ENCODE peak calls at places on chromosomes 4 and X, in four cellular contexts. G is H1, L is HepG2, K is GM12878. O is an unnamed sample.

GRCh38 chrX:42093756-42094155 is 170.4 kb upstream of the CASK start:
- DNase-seq in G (no peak), L (no peak), K (peak; percentile 43), O (no peak)

GRCh38 chrX:80747832-80748231 is 61.8 kb downstream of the BRWD3 start:
- DNase-seq in G (no peak), L (no peak), K (no peak), O (no peak)

GRCh38 chr4:20086067-20086466 is 165.6 kb upstream of the SLIT2 start:
- DNase-seq in G (no peak), L (no peak), K (no peak), O (no peak)

GRCh38 chr4:74583066-74583700 is 138.2 kb downstream of the AREG start:
- DNase-seq in G (no peak), L (no peak), K (no peak), O (no peak)

GRCh38 chrX:137313627-137314026 is 252.3 kb upstream of the ZIC3 start:
- DNase-seq in G (no peak), L (no peak), K (no peak), O (no peak)

GRCh38 chr4:76987153-76987562 is 37.6 kb downstream of the SEPTIN11 start:
- DNase-seq in G (no peak), L (no peak), K (no peak), O (no peak)

GRCh38 chr4:32884198-32884597 is 2164.0 kb downstream of the PCDH7 start:
- DNase-seq in G (no peak), L (no peak), K (no peak), O (no peak)

GRCh38 chrX:122440832-122441231 is 743.2 kb upstream of the GRIA3 start:
- DNase-seq in G (no peak), L (no peak), K (no peak), O (no peak)

GRCh38 chr4:183875251-183875825 is 29.8 kb upstream of the STOX2 start:
- DNase-seq in G (no peak), L (no peak), K (no peak), O (no peak)

GRCh38 chrX:125003746-125004446 is 315.8 kb upstream of the TEX13C start:
- DNase-seq in G (no peak), L (no peak), K (no peak), O (no peak)

GRCh38 chr4:31100551-31100950 is 380.4 kb downstream of the PCDH7 start:
- DNase-seq in G (no peak), L (no peak), K (no peak), O (no peak)

GRCh38 chr4:108620933-108621905 is 843 bp downstream of the RPL34 start:
- DNase-seq in G (no peak), L (no peak), K (no peak), O (no peak)

GRCh38 chr4:78361621-78362120 is 189.9 kb upstream of the ANXA3 start:
- DNase-seq in G (no peak), L (no peak), K (no peak), O (no peak)

GRCh38 chr4:174578366-174578765 is 56.1 kb upstream of the HPGD start:
- DNase-seq in G (no peak), L (no peak), K (no peak), O (no peak)

GRCh38 chr4:40577588-40578253 is 51.9 kb downstream of the RBM47 start:
- DNase-seq in G (no peak), L (no peak), K (no peak), O (no peak)

GRCh38 chrX:39541881-39542280 is 555.9 kb downstream of the BCOR start:
- DNase-seq in G (no peak), L (no peak), K (no peak), O (no peak)

GRCh38 chr4:17698116-17698515 is 83.3 kb downstream of the FAM184B start:
- DNase-seq in G (no peak), L (no peak), K (no peak), O (no peak)

GRCh38 chr4:94507708-94508107 is 56.0 kb downstream of the PDLIM5 start:
- DNase-seq in G (no peak), L (peak; percentile 23), K (no peak), O (no peak)

GRCh38 chr4:26484032-26484515 is 6.2 kb downstream of the CCKAR start:
- DNase-seq in G (no peak), L (no peak), K (no peak), O (no peak)

GRCh38 chrX:152989292-152989658 is 4.6 kb downstream of the PNMA5 start:
- DNase-seq in G (no peak), L (no peak), K (no peak), O (no peak)

GRCh38 chr4:157819693-157820464 is 352.9 kb downstream of the GASK1B start:
- DNase-seq in G (no peak), L (no peak), K (no peak), O (no peak)

GRCh38 chr4:10584042-10584441 is 100.5 kb downstream of the CLNK start:
- DNase-seq in G (no peak), L (peak; percentile 6), K (peak; percentile 49), O (no peak)

GRCh38 chrX:10649286-10649685 is 28.9 kb upstream of the MID1 start:
- DNase-seq in G (no peak), L (no peak), K (no peak), O (no peak)

GRCh38 chr4:71941001-71941400 is 90.8 kb upstream of the NPFFR2 start:
- DNase-seq in G (peak; percentile 7), L (peak; percentile 1), K (no peak), O (peak; percentile 42)

GRCh38 chrX:51406688-51407519 is 74.3 kb downstream of the NUDT10 start:
- DNase-seq in G (no peak), L (no peak), K (no peak), O (no peak)

GRCh38 chrX:23228950-23229448 is 105.7 kb upstream of the PTCHD1 start:
- DNase-seq in G (no peak), L (no peak), K (no peak), O (no peak)

GRCh38 chrX:154398668-154399526 is 720 bp downstream of the RPL10 start:
- DNase-seq in G (no peak), L (peak; percentile 70), K (no peak), O (no peak)

GRCh38 chr4:80608285-80608980 is 272.9 kb downstream of the CFAP299 start:
- DNase-seq in G (no peak), L (no peak), K (no peak), O (no peak)

GRCh38 chr4:41287005-41287404 is 30.3 kb downstream of the UCHL1 start:
- DNase-seq in G (no peak), L (no peak), K (no peak), O (no peak)

GRCh38 chr4:76301068-76301774 is 5.3 kb upstream of the STBD1 start:
- DNase-seq in G (no peak), L (peak; percentile 91), K (peak; percentile 74), O (no peak)

GRCh38 chr4:65968873-65969272 is 298.6 kb upstream of the EPHA5 start:
- DNase-seq in G (no peak), L (peak; percentile 10), K (no peak), O (no peak)

GRCh38 chr4:4426511-4427477 is 39.9 kb downstream of the NSG1 start:
- DNase-seq in G (peak; percentile 79), L (no peak), K (no peak), O (peak; percentile 43)

GRCh38 chrX:37685452-37686347 is at the start of gene XK:
- DNase-seq in G (peak; percentile 23), L (no peak), K (no peak), O (peak; percentile 73)

GRCh38 chrX:44342866-44343265 is 606 bp downstream of the EFHC2 start:
- DNase-seq in G (no peak), L (no peak), K (no peak), O (no peak)
- H3K9ac ChIP-seq in G (no peak overlapping the region), L (no peak overlapping the region), K (no peak overlapping the region), O (no peak overlapping the region)

GRCh38 chr4:95545526-95545925 is 3.2 kb downstream of the UNC5C start:
- DNase-seq in G (no peak), L (no peak), K (no peak), O (no peak)
- TF ChIP-seq SUZ12 in G (no peak), L (no peak), K (no peak), O (no peak)

DNA sequence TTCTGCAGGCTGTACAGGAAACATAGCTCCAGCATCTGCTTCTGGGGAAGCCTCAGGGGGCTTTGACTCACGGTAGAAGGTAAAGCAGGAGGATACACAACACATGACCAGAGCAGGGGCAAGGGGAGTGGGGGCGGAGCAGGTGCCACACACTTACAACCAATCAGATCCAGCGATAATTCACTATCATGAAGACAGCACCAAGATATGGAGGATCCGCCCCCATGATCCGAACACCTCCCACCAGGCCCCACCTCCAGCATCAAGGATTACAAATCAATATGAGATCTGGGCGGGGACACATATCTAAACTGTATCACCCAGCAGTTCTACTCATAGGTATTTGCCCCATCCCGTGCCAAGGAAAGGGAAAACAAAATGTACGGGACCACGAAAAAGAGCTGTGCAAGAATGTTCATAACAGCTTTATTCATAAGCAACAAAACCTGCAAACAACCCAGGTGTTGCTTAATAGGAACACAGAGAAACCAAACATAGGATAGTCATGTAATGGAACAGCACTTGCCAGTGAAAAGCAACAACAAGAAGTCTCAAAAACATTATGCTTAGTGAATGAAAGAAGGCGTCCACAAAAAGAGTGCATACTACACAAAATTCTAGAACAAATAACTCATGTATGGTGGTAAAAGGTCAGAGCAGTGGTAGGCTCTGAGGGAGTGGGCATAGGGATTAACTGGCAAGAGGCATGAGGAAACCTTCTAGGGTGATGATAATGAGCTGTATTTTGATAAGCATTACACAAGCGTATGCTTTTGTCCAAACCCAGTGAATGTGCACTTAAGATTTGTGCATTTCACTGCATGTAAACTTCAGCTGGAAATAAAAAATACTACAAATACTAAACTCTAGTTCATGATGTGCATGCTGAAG is 130.9 kb upstream of the FAM9B start:
- DNase-seq in G (no peak), L (no peak), K (no peak), O (no peak)
- TF ChIP-seq YY1 in G (no peak), L (no peak), K (no peak), O (no peak)

GRCh38 chr4:7253806-7254205 is 61.5 kb downstream of the SORCS2 start:
- DNase-seq in G (no peak), L (no peak), K (no peak), O (no peak)

GRCh38 chr4:7256989-7257810 is 64.9 kb downstream of the SORCS2 start:
- DNase-seq in G (no peak), L (no peak), K (no peak), O (no peak)

GRCh38 chr4:7255488-7255881 is 63.1 kb downstream of the SORCS2 start:
- DNase-seq in G (no peak), L (no peak), K (no peak), O (no peak)

GRCh38 chr4:7254736-7255487 is 62.6 kb downstream of the SORCS2 start:
- DNase-seq in G (no peak), L (no peak), K (peak; percentile 54), O (no peak)

DNA sequence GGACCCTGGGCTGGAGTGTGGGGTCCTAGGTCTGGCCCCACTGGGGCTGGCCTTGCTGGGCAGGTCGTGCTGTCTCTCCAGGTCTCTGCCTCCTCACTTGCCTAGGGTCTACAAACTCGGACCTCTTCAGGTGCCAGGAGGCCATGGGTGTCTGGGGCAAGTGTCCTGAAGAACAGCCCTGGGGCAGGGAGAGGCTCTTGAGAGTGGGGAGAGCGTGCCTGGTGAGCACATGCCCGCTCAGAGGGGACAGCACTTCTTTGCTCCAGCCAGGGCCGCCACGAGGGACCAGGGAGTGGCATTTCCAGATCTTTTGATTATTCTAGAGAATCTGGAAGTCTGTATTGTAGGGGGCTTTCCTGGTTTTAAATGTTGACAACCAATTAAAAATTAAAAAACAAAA is 63.7 kb downstream of the SORCS2 start:
- DNase-seq in G (no peak), L (no peak), K (no peak), O (no peak)
- H3K9ac ChIP-seq in G (no peak overlapping the region), L (no peak overlapping the region), K (no peak overlapping the region), O (no peak overlapping the region)

DNA sequence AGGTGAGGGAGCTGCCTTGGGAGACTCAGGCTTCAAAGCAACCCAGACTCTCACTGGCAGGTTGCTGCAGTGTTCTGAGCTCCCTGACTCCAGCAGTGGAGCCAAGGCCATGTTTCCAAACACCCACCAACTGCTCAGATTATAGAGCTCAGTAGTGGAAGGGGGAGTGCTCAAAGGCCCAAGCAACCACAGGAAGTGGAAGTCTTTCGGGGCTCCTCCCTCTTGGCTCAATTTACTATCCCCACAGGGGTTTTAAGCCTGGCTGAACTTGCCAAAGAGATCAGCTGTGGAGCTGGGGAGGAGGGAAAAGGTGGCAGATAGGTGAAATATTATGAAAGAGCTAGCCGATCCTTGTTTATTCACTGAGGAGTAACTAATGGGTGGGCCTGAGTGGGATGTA is 82.5 kb downstream of the HPRT1 start:
- DNase-seq in G (no peak), L (no peak), K (no peak), O (no peak)
- TF ChIP-seq SUZ12 in G (no peak), L (no peak), K (no peak), O (no peak)

O was measured in NT2/D1.